ENCODE peak calls at places on chromosomes 7 and 10, in eight cellular contexts. B is spleen; U is AG04450; I is AG09309; V is colonic mucosa; N is CD8-positive, alpha-beta T cell; G is fibroblast of lung; W is GM23338. R is an unnamed sample.

GRCh38 chr10:61847640-61848039 is 53.9 kb upstream of the ARID5B start:
- DNase-seq in B (no peak), U (no peak), I (no peak), V (no peak), N (no peak), G (no peak), W (no peak), R (no peak)

GRCh38 chr10:124560377-124560776 is 98.8 kb downstream of the LHPP start:
- DNase-seq in B (peak; percentile 67), U (peak; percentile 16), I (peak; percentile 52), V (no peak), N (no peak), G (peak; percentile 86), W (no peak), R (peak; percentile 5)

GRCh38 chr7:21850531-21851285 is 95.0 kb downstream of the CDCA7L start:
- DNase-seq in B (no peak), U (no peak), I (peak; percentile 25), V (no peak), N (no peak), G (no peak), W (no peak), R (peak; percentile 2)

GRCh38 chr7:129489491-129489890 is 12.8 kb upstream of the SMKR1 start:
- DNase-seq in B (no peak), U (peak; percentile 72), I (peak; percentile 84), V (no peak), N (no peak), G (peak; percentile 92), W (no peak), R (peak; percentile 40)

GRCh38 chr7:153886121-153886505 is 166.1 kb upstream of the DPP6 start:
- DNase-seq in B (no peak), U (no peak), I (no peak), V (no peak), N (no peak), G (no peak), W (no peak), R (no peak)

GRCh38 chr7:67019562-67020390 is 23.1 kb downstream of the TYW1 start:
- DNase-seq in B (no peak), U (no peak), I (peak; percentile 7), V (no peak), N (no peak), G (no peak), W (no peak), R (no peak)

GRCh38 chr10:69549959-69550358 is 23.3 kb downstream of the NEUROG3 start:
- DNase-seq in B (no peak), U (no peak), I (no peak), V (no peak), N (no peak), G (no peak), W (no peak), R (no peak)

GRCh38 chr7:85376589-85376988 is 189.7 kb upstream of the SEMA3D start:
- DNase-seq in B (no peak), U (no peak), I (no peak), V (no peak), N (no peak), G (no peak), W (no peak), R (no peak)

GRCh38 chr10:92590623-92591549 is 2.0 kb upstream of the KIF11 start:
- DNase-seq in B (peak; percentile 83), U (no peak), I (no peak), V (peak; percentile 31), N (no peak), G (peak; percentile 71), W (peak; percentile 72), R (no peak)

GRCh38 chr10:110414563-110415309 is 83.0 kb upstream of the DUSP5 start:
- DNase-seq in B (peak; percentile 91), U (no peak), I (no peak), V (peak; percentile 46), N (peak; percentile 87), G (no peak), W (no peak), R (no peak)

GRCh38 chr7:140349172-140349771 is 49.1 kb downstream of the SLC37A3 start:
- DNase-seq in B (no peak), U (no peak), I (no peak), V (no peak), N (no peak), G (no peak), W (no peak), R (no peak)

GRCh38 chr7:29196971-29197370 is 2.4 kb downstream of the CHN2 start:
- DNase-seq in B (no peak), U (no peak), I (no peak), V (no peak), N (no peak), G (no peak), W (no peak), R (no peak)

GRCh38 chr10:72746606-72747357 is 54.8 kb downstream of the MCU start:
- DNase-seq in B (no peak), U (no peak), I (no peak), V (no peak), N (no peak), G (no peak), W (no peak), R (no peak)

GRCh38 chr7:116552616-116553015 is 27.8 kb downstream of the CAV1 start:
- DNase-seq in B (no peak), U (no peak), I (no peak), V (no peak), N (no peak), G (peak; percentile 52), W (no peak), R (no peak)

GRCh38 chr7:121278120-121279021 is 50.4 kb upstream of the WNT16 start:
- DNase-seq in B (no peak), U (no peak), I (peak; percentile 18), V (no peak), N (no peak), G (peak; percentile 76), W (peak; percentile 20), R (no peak)

GRCh38 chr10:69936091-69936490 is 116.6 kb upstream of the MACROH2A2 start:
- DNase-seq in B (no peak), U (no peak), I (no peak), V (no peak), N (no peak), G (no peak), W (peak; percentile 58), R (no peak)

GRCh38 chr10:8056891-8057331 is 2.4 kb downstream of the GATA3 start:
- DNase-seq in B (no peak), U (no peak), I (no peak), V (no peak), N (peak; percentile 74), G (no peak), W (peak; percentile 51), R (no peak)

DNA sequence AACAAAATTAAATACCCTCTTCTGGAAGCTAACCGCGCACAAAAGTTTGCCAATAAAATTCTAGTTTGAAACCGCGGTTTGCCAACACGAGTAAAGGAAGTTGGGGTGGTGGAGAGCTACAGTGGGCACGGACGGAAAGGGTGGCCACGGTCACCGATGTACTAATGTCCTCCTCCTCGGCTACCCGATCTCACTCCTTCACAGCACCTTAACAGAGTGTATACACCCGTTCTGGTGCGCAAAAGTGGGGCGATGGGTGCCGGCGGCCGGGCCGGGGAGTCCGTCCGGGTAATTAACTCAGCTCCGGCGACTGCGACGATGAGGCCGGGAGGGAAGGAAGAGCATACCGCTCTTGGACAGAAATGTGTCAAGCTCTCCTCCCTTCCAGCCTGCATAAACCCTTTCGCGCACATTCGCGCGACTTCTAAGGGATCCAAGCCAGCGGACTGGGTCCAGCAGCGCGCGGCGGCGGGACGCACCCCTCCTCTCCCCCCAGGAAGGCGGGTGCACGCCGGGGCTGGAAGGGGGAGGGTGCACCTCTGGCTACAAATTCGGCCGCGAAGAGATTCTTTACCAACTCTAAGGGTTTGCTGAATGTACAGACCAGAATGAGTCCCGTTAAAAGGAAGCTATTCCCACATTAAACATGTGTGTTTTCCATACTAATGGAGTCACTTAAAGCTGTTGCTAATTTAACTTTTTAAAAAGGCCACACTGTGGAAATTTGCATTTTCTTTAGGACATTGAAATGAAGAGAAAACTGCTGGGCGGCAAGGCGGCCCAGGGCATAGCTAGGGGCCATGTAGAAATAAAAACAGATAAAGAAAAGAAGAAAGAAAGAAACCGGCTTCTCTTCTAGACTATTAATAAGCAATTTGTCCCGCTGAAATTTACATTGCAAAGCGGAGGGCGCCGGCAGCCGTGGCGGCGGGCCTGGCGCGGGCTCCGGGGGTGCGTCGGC is 6.6 kb upstream of the EBF3 start:
- DNase-seq in B (peak; percentile 54), U (no peak), I (no peak), V (no peak), N (no peak), G (no peak), W (no peak), R (no peak)
- H3K4me3 ChIP-seq in B (no peak overlapping the region), U (no peak overlapping the region), I (no peak overlapping the region), V (no peak overlapping the region), N (no peak overlapping the region), G (no peak overlapping the region), W (peak overlapping the region; percentile 60), R (no peak overlapping the region)

GRCh38 chr7:101702362-101702850 is 73.3 kb upstream of the MYL10 start:
- DNase-seq in B (no peak), U (no peak), I (no peak), V (peak; percentile 92), N (no peak), G (no peak), W (peak; percentile 63), R (no peak)
- TF ChIP-seq CTCF in B (no peak), U (peak; percentile 13), I (no peak), V (peak; percentile 22), N (no peak), G (no peak), W (no peak), R (no peak)

GRCh38 chr7:138138244-138138643 is 62.0 kb downstream of the AKR1D1 start:
- DNase-seq in B (no peak), U (no peak), I (no peak), V (no peak), N (no peak), G (no peak), W (no peak), R (no peak)
- H3K4me3 ChIP-seq in B (no peak overlapping the region), U (no peak overlapping the region), I (no peak overlapping the region), V (no peak overlapping the region), N (no peak overlapping the region), G (no peak overlapping the region), W (no peak overlapping the region), R (no peak overlapping the region)

GRCh38 chr7:26399747-26400146 is 108.1 kb downstream of the SNX10 start:
- DNase-seq in B (no peak), U (no peak), I (no peak), V (no peak), N (no peak), G (no peak), W (no peak), R (no peak)

GRCh38 chr7:26397326-26397725 is 105.7 kb downstream of the SNX10 start:
- DNase-seq in B (no peak), U (no peak), I (no peak), V (no peak), N (no peak), G (no peak), W (no peak), R (no peak)

GRCh38 chr7:26398436-26399308 is 107.0 kb downstream of the SNX10 start:
- DNase-seq in B (peak; percentile 93), U (no peak), I (no peak), V (peak; percentile 67), N (no peak), G (peak; percentile 30), W (peak; percentile 83), R (no peak)

GRCh38 chr7:26397786-26398435 is 106.2 kb downstream of the SNX10 start:
- DNase-seq in B (peak; percentile 91), U (no peak), I (no peak), V (peak; percentile 59), N (no peak), G (peak; percentile 6), W (peak; percentile 76), R (no peak)

DNA sequence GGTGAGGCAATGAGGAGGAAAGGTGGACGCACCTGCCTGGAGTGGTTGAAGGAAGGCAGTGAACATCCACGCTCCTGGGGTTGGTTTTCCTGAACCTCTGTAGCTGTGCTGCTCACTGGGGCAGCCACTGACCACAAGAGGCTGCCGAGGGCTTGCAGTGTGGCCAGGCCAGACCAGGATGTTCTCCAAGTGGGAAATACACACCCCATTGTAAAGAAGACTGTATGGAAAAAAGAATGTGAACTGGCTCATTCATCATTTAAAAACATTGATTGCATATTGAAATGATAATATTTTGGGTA is 107.6 kb downstream of the SNX10 start:
- DNase-seq in B (peak; percentile 82), U (no peak), I (no peak), V (no peak), N (no peak), G (peak; percentile 18), W (peak; percentile 50), R (no peak)
- TF ChIP-seq CTCF in B (no peak), U (no peak), I (peak; percentile 7), V (peak; percentile 23), N (no peak), G (peak; percentile 19), W (peak; percentile 25), R (no peak)

R was measured in HFF-Myc.